ENCODE peak calls at places on chromosome 15, in four cellular contexts. N is BE2C, L is lower leg skin, R is neural progenitor cell. H is an unnamed sample.

GRCh38 chr15:31292391-31293020 is 34.1 kb upstream of the KLF13 start:
- DNase-seq in L (peak), R (no peak), N (no peak), H (no peak)

GRCh38 chr15:65069179-65069578 is 1.4 kb upstream of the RASL12 start:
- DNase-seq in N (no peak), L (no peak), R (no peak), H (no peak)

GRCh38 chr15:38129531-38130199 is 123.0 kb upstream of the SPRED1 start:
- DNase-seq in L (peak), R (peak), N (no peak), H (no peak)

GRCh38 chr15:93029613-93030429 is 59.2 kb downstream of the RGMA start:
- DNase-seq in L (peak), R (no peak), N (no peak), H (no peak)

GRCh38 chr15:23529891-23530290 is 35.6 kb upstream of the MKRN3 start:
- DNase-seq in R (no peak), L (no peak), N (no peak), H (no peak)

GRCh38 chr15:38054488-38054887 is 120.0 kb downstream of the TMCO5A start:
- DNase-seq in N (no peak), R (no peak), L (no peak), H (no peak)

GRCh38 chr15:38002883-38003477 is 68.5 kb downstream of the TMCO5A start:
- DNase-seq in R (peak), L (no peak), N (peak), H (no peak)

GRCh38 chr15:39657714-39658113 is 76.8 kb downstream of the THBS1 start:
- DNase-seq in R (no peak), N (no peak), L (no peak), H (no peak)

GRCh38 chr15:70870066-70870465 is 16.1 kb upstream of the LARP6 start:
- DNase-seq in L (no peak), R (no peak), N (no peak), H (no peak)

GRCh38 chr15:69149803-69150202 is 10.6 kb upstream of the GLCE start:
- DNase-seq in N (no peak), L (no peak), R (no peak), H (no peak)

GRCh38 chr15:59011262-59011947 is 23.9 kb downstream of the RNF111 start:
- DNase-seq in L (no peak), R (no peak), N (no peak), H (no peak)

GRCh38 chr15:70856884-70857546 is 3.1 kb upstream of the LARP6 start:
- DNase-seq in R (no peak), L (peak), N (no peak), H (no peak)

GRCh38 chr15:39922450-39923092 is 2.5 kb upstream of the GPR176 start:
- DNase-seq in L (no peak), N (no peak), R (peak), H (no peak)

GRCh38 chr15:76208786-76209424 is 102.4 kb downstream of the ETFA start:
- DNase-seq in R (no peak), N (peak), L (no peak), H (no peak)

GRCh38 chr15:65085990-65086679 is 9.6 kb downstream of the KBTBD13 start:
- DNase-seq in R (peak), L (no peak), N (peak), H (no peak)

GRCh38 chr15:56365075-56365711 is at the start of gene TEX9:
- DNase-seq in N (peak), L (peak), R (peak), H (peak)

GRCh38 chr15:74827632-74828031 is 1.2 kb downstream of the CPLX3 start:
- DNase-seq in R (no peak), N (no peak), L (no peak), H (no peak)

GRCh38 chr15:85406916-85407315 is 26.5 kb downstream of the AKAP13 start:
- DNase-seq in L (no peak), N (no peak), R (no peak), H (no peak)

GRCh38 chr15:64841258-64842098 is at the start of gene PLEKHO2:
- DNase-seq in N (peak), R (peak), L (peak), H (peak)

GRCh38 chr15:97235285-97235985 is 725.1 kb upstream of the ARRDC4 start:
- DNase-seq in R (peak), N (peak), L (no peak), H (no peak)

GRCh38 chr15:58985443-58985842 is 2.0 kb upstream of the RNF111 start:
- DNase-seq in N (peak), R (peak), L (peak), H (no peak)

GRCh38 chr15:73856458-73857192 is 16.7 kb upstream of the TBC1D21 start:
- DNase-seq in N (peak), R (no peak), L (peak), H (no peak)

GRCh38 chr15:35507932-35508638 is 37.9 kb downstream of the DPH6 start:
- DNase-seq in L (no peak), N (peak), R (peak), H (no peak)

GRCh38 chr15:57340673-57341259 is 35.5 kb upstream of the CGNL1 start:
- DNase-seq in L (peak), R (peak), N (peak), H (no peak)

GRCh38 chr15:35485411-35485810 is 60.6 kb downstream of the DPH6 start:
- DNase-seq in L (no peak), N (no peak), R (no peak), H (no peak)

GRCh38 chr15:28977377-28978010 is 91.7 kb downstream of the APBA2 start:
- DNase-seq in N (peak), L (peak), R (peak), H (no peak)

GRCh38 chr15:46442901-46443590 is 808.2 kb downstream of the SQOR start:
- DNase-seq in N (no peak), L (no peak), R (no peak), H (no peak)

GRCh38 chr15:91865486-91865885 is 12.0 kb downstream of the SLCO3A1 start:
- DNase-seq in R (no peak), L (no peak), N (no peak), H (no peak)
- TF ChIP-seq CTCF in R (no peak), L (no peak), N (no peak), H (no peak)

GRCh38 chr15:79678032-79678701 is 218.6 kb downstream of the MTHFS start:
- DNase-seq in N (no peak), R (no peak), L (no peak), H (no peak)

GRCh38 chr15:79676621-79677020 is 220.2 kb downstream of the MTHFS start:
- DNase-seq in L (no peak), R (no peak), N (no peak), H (no peak)

GRCh38 chr15:79675982-79676381 is 220.8 kb downstream of the MTHFS start:
- DNase-seq in L (no peak), R (no peak), N (no peak), H (no peak)

GRCh38 chr15:79674124-79674465 is 222.7 kb downstream of the MTHFS start:
- DNase-seq in R (no peak), L (no peak), N (no peak), H (no peak)

GRCh38 chr15:79673416-79674123 is 223.2 kb downstream of the MTHFS start:
- DNase-seq in N (no peak), L (no peak), R (peak), H (no peak)
- TF ChIP-seq CTCF in N (no peak), L (no peak), R (no peak), H (no peak)

GRCh38 chr15:87477759-87478687 is 778.5 kb downstream of the NTRK3 start:
- DNase-seq in R (peak), N (peak), L (no peak), H (no peak)
- TF ChIP-seq CTCF in R (peak), N (peak), L (no peak), H (no peak)

GRCh38 chr15:68055224-68055705 is 1.1 kb downstream of the PIAS1 start:
- DNase-seq in N (peak), L (no peak), R (peak), H (no peak)

GRCh38 chr15:68057089-68057488 is 3.0 kb downstream of the PIAS1 start:
- DNase-seq in L (no peak), R (no peak), N (no peak), H (no peak)

GRCh38 chr15:68054658-68055223 is 626 bp downstream of the PIAS1 start:
- DNase-seq in R (peak), N (peak), L (peak), H (no peak)

GRCh38 chr15:68057758-68058157 is 3.6 kb downstream of the PIAS1 start:
- DNase-seq in L (no peak), R (peak), N (no peak), H (peak)

DNA sequence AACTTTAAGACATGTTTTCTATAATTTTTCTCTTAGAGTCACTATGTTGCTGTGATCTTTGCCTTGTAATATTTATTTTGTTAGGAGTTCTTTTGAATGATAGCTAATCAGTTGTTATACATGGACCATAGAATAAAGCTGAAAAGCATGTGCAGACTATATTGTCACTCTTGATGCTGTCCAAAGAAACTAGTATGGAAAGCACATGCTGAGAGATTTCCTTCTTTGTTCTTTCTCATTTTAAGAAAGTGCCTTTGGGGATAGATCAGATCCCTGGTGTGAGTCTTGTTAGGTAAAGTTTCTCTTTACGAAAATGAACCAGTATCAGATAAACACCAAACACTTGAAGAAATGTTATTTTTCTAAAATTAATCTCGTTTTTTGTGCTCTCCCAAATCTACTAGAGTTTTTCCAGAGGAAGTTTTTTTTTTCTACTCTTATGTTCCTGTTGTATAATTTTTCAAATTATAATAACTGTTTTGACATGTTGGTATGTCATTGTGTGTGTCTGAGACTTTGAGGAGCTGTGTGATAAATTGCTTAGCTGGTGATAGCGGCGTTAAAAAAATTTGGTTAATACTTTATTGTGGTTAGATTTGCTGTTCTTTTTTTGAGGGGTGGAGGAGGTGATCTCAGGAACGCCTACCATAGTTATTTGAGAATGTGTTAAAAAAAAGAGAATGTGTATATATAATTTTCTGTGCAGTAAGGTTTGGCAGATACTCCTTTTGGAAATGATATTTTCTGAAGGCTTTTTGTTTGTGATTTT is 2.2 kb downstream of the PIAS1 start:
- DNase-seq in R (peak), L (no peak), N (no peak), H (no peak)
- TF ChIP-seq CTCF in R (no peak), L (no peak), N (no peak), H (no peak)

GRCh38 chr15:42147431-42147735 is 9.1 kb downstream of the PLA2G4F start:
- DNase-seq in L (no peak), R (no peak), N (no peak), H (no peak)
- TF ChIP-seq CTCF in L (no peak), R (no peak), N (no peak), H (no peak)

DNA sequence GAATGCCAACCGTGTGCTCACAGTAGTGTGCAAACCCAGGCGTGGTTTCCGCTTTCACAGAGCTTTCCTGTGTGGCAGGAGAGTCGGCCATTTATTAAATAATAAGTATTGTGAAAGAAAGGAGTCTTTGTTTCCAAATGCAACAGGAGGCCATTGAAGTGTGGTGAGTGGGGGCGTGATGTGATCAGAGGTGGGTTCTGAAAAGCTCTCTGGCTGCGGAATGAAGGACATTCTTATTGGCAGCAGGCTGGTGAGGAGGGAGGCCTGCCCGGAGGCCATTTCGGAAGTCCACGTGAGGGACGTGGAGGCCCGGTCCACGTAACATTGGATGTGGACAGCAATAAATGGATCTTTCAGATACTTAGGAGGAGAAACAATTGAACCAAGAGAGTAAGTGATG is 11.1 kb downstream of the ARNT2 start:
- DNase-seq in L (no peak), N (no peak), R (no peak), H (no peak)
- TF ChIP-seq CTCF in L (no peak), N (no peak), R (no peak), H (no peak)

GRCh38 chr15:41955807-41956525 is 16.4 kb downstream of the EHD4 start:
- DNase-seq in N (no peak), L (peak), R (peak), H (no peak)
- TF ChIP-seq CTCF in N (peak), L (no peak), R (peak), H (no peak)

GRCh38 chr15:63083541-63083940 is 38.1 kb upstream of the LACTB start:
- DNase-seq in L (peak), N (no peak), R (no peak), H (no peak)
- TF ChIP-seq CTCF in L (no peak), N (peak), R (no peak), H (no peak)

GRCh38 chr15:101578443-101578894 is 73.7 kb downstream of the TM2D3 start:
- DNase-seq in R (peak), L (no peak), N (peak), H (no peak)
- TF ChIP-seq CTCF in R (peak), L (no peak), N (peak), H (peak)

H was measured in D721Med.